ENCODE peak calls at places on chromosomes 13 and 19, in five cellular contexts. One of them, this sample, is unnamed.

GRCh38 chr13:86585826-86586225 is 786.6 kb upstream of the SLITRK6 start:
- DNase-seq in colonic mucosa: peak; percentile 36
- DNase-seq in heart right ventricle: peak; percentile 6
- DNase-seq in cardiac fibroblast: no peak
- DNase-seq in bronchial epithelial cell: no peak
- DNase-seq in this sample: no peak

GRCh38 chr19:17703823-17704463 is 15.3 kb upstream of the MAP1S start:
- DNase-seq in colonic mucosa: peak; percentile 66
- DNase-seq in heart right ventricle: no peak
- DNase-seq in cardiac fibroblast: peak; percentile 70
- DNase-seq in bronchial epithelial cell: peak; percentile 15
- DNase-seq in this sample: no peak

GRCh38 chr13:48112896-48113525 is 18.1 kb upstream of the MED4 start:
- DNase-seq in colonic mucosa: no peak
- DNase-seq in heart right ventricle: no peak
- DNase-seq in cardiac fibroblast: no peak
- DNase-seq in bronchial epithelial cell: peak; percentile 12
- DNase-seq in this sample: no peak

GRCh38 chr19:16326401-16327130 is 1.9 kb downstream of the KLF2 start:
- DNase-seq in colonic mucosa: no peak
- DNase-seq in heart right ventricle: no peak
- DNase-seq in cardiac fibroblast: peak; percentile 45
- DNase-seq in bronchial epithelial cell: no peak
- DNase-seq in this sample: no peak

GRCh38 chr19:46000497-46001246 is 5.4 kb downstream of the CCDC61 start:
- DNase-seq in colonic mucosa: peak; percentile 77
- DNase-seq in heart right ventricle: no peak
- DNase-seq in cardiac fibroblast: no peak
- DNase-seq in bronchial epithelial cell: peak; percentile 36
- DNase-seq in this sample: no peak

GRCh38 chr19:49696115-49696514 is 5.2 kb downstream of the CPT1C start:
- DNase-seq in colonic mucosa: no peak
- DNase-seq in heart right ventricle: no peak
- DNase-seq in cardiac fibroblast: no peak
- DNase-seq in bronchial epithelial cell: no peak
- DNase-seq in this sample: no peak

GRCh38 chr19:41601771-41602170 is 25.1 kb downstream of the CEACAM4 start:
- DNase-seq in colonic mucosa: no peak
- DNase-seq in heart right ventricle: no peak
- DNase-seq in cardiac fibroblast: no peak
- DNase-seq in bronchial epithelial cell: no peak
- DNase-seq in this sample: no peak

GRCh38 chr19:30006206-30006605 is 64.2 kb downstream of the URI1 start:
- DNase-seq in colonic mucosa: no peak
- DNase-seq in heart right ventricle: no peak
- DNase-seq in cardiac fibroblast: no peak
- DNase-seq in bronchial epithelial cell: no peak
- DNase-seq in this sample: no peak

GRCh38 chr13:111875922-111876321 is 191.0 kb upstream of the SOX1 start:
- DNase-seq in colonic mucosa: no peak
- DNase-seq in heart right ventricle: no peak
- DNase-seq in cardiac fibroblast: no peak
- DNase-seq in bronchial epithelial cell: no peak
- DNase-seq in this sample: no peak

GRCh38 chr19:47315125-47315821 is 5.6 kb downstream of the C5AR1 start:
- DNase-seq in colonic mucosa: peak; percentile 38
- DNase-seq in heart right ventricle: peak; percentile 41
- DNase-seq in cardiac fibroblast: peak; percentile 99
- DNase-seq in bronchial epithelial cell: peak; percentile 97
- DNase-seq in this sample: peak; percentile 84

GRCh38 chr13:109954441-109954840 is 168.1 kb upstream of the IRS2 start:
- DNase-seq in colonic mucosa: no peak
- DNase-seq in heart right ventricle: no peak
- DNase-seq in cardiac fibroblast: no peak
- DNase-seq in bronchial epithelial cell: no peak
- DNase-seq in this sample: no peak

GRCh38 chr13:26254583-26255102 is 714 bp downstream of the CDK8 start:
- DNase-seq in colonic mucosa: peak; percentile 65
- DNase-seq in heart right ventricle: peak; percentile 44
- DNase-seq in cardiac fibroblast: peak; percentile 45
- DNase-seq in bronchial epithelial cell: peak; percentile 54
- DNase-seq in this sample: no peak

GRCh38 chr19:18294467-18294864 is 13.0 kb upstream of the JUND start:
- DNase-seq in colonic mucosa: no peak
- DNase-seq in heart right ventricle: no peak
- DNase-seq in cardiac fibroblast: no peak
- DNase-seq in bronchial epithelial cell: peak; percentile 48
- DNase-seq in this sample: no peak

GRCh38 chr13:40193290-40194203 is 472.9 kb downstream of the FOXO1 start:
- DNase-seq in colonic mucosa: no peak
- DNase-seq in heart right ventricle: peak; percentile 51
- DNase-seq in cardiac fibroblast: peak; percentile 40
- DNase-seq in bronchial epithelial cell: no peak
- DNase-seq in this sample: no peak

GRCh38 chr13:24679686-24680085 is 522 bp upstream of the ATP12A start:
- DNase-seq in colonic mucosa: no peak
- DNase-seq in heart right ventricle: no peak
- DNase-seq in cardiac fibroblast: no peak
- DNase-seq in bronchial epithelial cell: no peak
- DNase-seq in this sample: no peak
- H3K4me3 ChIP-seq in colonic mucosa: no peak overlapping the region
- H3K4me3 ChIP-seq in heart right ventricle: no peak overlapping the region
- H3K4me3 ChIP-seq in cardiac fibroblast: no peak overlapping the region
- H3K4me3 ChIP-seq in bronchial epithelial cell: no peak overlapping the region
- H3K4me3 ChIP-seq in this sample: no peak overlapping the region

GRCh38 chr19:27777726-27778125 is 1435.2 kb downstream of the UQCRFS1 start:
- DNase-seq in colonic mucosa: no peak
- DNase-seq in heart right ventricle: no peak
- DNase-seq in cardiac fibroblast: peak; percentile 17
- DNase-seq in bronchial epithelial cell: no peak
- DNase-seq in this sample: no peak
- TF ChIP-seq CTCF in colonic mucosa: no peak
- TF ChIP-seq CTCF in heart right ventricle: no peak
- TF ChIP-seq CTCF in cardiac fibroblast: peak; percentile 48
- TF ChIP-seq CTCF in bronchial epithelial cell: no peak
- TF ChIP-seq CTCF in this sample: peak; percentile 18

GRCh38 chr19:1745589-1746031 is 7.7 kb upstream of the ONECUT3 start:
- DNase-seq in colonic mucosa: no peak
- DNase-seq in heart right ventricle: no peak
- DNase-seq in cardiac fibroblast: no peak
- DNase-seq in bronchial epithelial cell: no peak
- DNase-seq in this sample: no peak
- H3K4me3 ChIP-seq in colonic mucosa: no peak overlapping the region
- H3K4me3 ChIP-seq in heart right ventricle: no peak overlapping the region
- H3K4me3 ChIP-seq in cardiac fibroblast: no peak overlapping the region
- H3K4me3 ChIP-seq in bronchial epithelial cell: peak overlapping the region; percentile 18
- H3K4me3 ChIP-seq in this sample: no peak overlapping the region

GRCh38 chr13:41847216-41847615 is 113.7 kb downstream of the VWA8 start:
- DNase-seq in colonic mucosa: no peak
- DNase-seq in heart right ventricle: no peak
- DNase-seq in cardiac fibroblast: peak; percentile 31
- DNase-seq in bronchial epithelial cell: no peak
- DNase-seq in this sample: no peak

DNA sequence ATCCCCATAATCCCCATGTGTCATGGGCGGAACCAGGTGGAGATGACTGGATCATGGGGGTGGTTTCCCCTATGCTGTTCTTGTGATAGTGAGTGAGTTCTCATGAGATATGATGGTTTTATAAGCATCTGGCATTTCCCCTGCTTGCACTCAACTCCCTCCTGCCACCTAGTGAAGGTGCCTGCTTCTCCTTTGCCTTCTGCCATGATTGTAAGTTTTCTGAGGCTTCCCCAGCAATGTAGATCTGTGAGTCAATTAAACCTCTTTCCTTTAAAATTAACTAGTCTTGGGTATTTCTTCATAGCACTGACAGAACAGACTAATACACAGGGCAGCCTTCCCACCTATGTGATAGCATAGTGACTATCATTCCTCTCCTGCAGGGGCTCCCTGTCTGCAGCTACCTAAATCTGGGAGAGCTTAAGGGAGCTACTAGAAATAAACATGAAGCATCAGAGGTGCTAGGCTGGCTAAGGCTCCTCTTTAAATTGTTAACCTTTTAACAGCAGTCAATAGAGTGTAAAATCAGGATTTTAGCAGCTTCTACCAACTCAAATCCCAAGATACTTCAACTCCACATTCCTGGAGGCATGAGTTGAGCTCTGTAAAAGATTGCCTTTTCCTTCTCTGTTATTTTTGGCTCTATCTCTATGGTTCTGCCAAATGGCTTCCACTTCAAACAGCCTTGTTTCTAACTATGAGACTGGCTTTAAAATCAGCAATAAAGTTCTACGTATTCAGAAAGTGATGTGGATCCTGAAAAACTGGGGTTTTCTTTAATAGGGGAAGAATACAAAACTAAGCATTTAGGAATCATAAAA is 112.3 kb downstream of the VWA8 start:
- DNase-seq in colonic mucosa: no peak
- DNase-seq in heart right ventricle: no peak
- DNase-seq in cardiac fibroblast: peak; percentile 69
- DNase-seq in bronchial epithelial cell: no peak
- DNase-seq in this sample: no peak
- TF ChIP-seq CTCF in colonic mucosa: no peak
- TF ChIP-seq CTCF in heart right ventricle: peak; percentile 50
- TF ChIP-seq CTCF in cardiac fibroblast: peak; percentile 34
- TF ChIP-seq CTCF in bronchial epithelial cell: peak; percentile 26
- TF ChIP-seq CTCF in this sample: peak; percentile 35

GRCh38 chr13:50845211-50845610 is 1.7 kb upstream of the DLEU7 start:
- DNase-seq in colonic mucosa: no peak
- DNase-seq in heart right ventricle: no peak
- DNase-seq in cardiac fibroblast: no peak
- DNase-seq in bronchial epithelial cell: no peak
- DNase-seq in this sample: no peak

GRCh38 chr13:50842711-50843255 is 709 bp downstream of the DLEU7 start:
- DNase-seq in colonic mucosa: no peak
- DNase-seq in heart right ventricle: no peak
- DNase-seq in cardiac fibroblast: no peak
- DNase-seq in bronchial epithelial cell: no peak
- DNase-seq in this sample: no peak

GRCh38 chr13:50843256-50844043 is at the start of gene DLEU7:
- DNase-seq in colonic mucosa: no peak
- DNase-seq in heart right ventricle: no peak
- DNase-seq in cardiac fibroblast: no peak
- DNase-seq in bronchial epithelial cell: no peak
- DNase-seq in this sample: no peak

GRCh38 chr13:50842246-50842645 is 1.2 kb downstream of the DLEU7 start:
- DNase-seq in colonic mucosa: no peak
- DNase-seq in heart right ventricle: no peak
- DNase-seq in cardiac fibroblast: no peak
- DNase-seq in bronchial epithelial cell: no peak
- DNase-seq in this sample: no peak

GRCh38 chr13:50844181-50844875 is 836 bp upstream of the DLEU7 start:
- DNase-seq in colonic mucosa: no peak
- DNase-seq in heart right ventricle: no peak
- DNase-seq in cardiac fibroblast: no peak
- DNase-seq in bronchial epithelial cell: no peak
- DNase-seq in this sample: no peak
- H3K4me3 ChIP-seq in colonic mucosa: no peak overlapping the region
- H3K4me3 ChIP-seq in heart right ventricle: no peak overlapping the region
- H3K4me3 ChIP-seq in cardiac fibroblast: no peak overlapping the region
- H3K4me3 ChIP-seq in bronchial epithelial cell: no peak overlapping the region
- H3K4me3 ChIP-seq in this sample: no peak overlapping the region